ENCODE peak calls at places on chromosome 12, in ten cellular contexts. X is activated CD4-positive, alpha-beta memory T cell treated with anti-CD3 and anti-CD28 coated beads for 36 hours; Z is NCI-H1048; B is right cardiac atrium; H is HS-27A; V is Daoy; A is heart left ventricle; G is left cardiac atrium; M is GM04503; Y is T-helper 2 cell. T is an unnamed sample.

GRCh38 chr12:31603546-31604009 is 12.6 kb upstream of the DENND5B start:
- DNase-seq in A (no peak), M (no peak), B (no peak), X (no peak), V (no peak), G (no peak), Z (no peak), H (no peak), Y (no peak), T (no peak)

GRCh38 chr12:131592972-131593371 is 117.9 kb upstream of the SFSWAP start:
- DNase-seq in B (no peak), M (no peak), X (peak; percentile 72), V (peak; percentile 57), H (no peak), Y (no peak), A (no peak), Z (no peak), G (no peak), T (no peak)

GRCh38 chr12:59820594-59821011 is 224.8 kb downstream of the SLC16A7 start:
- DNase-seq in Z (no peak), V (no peak), Y (no peak), M (peak; percentile 90), X (no peak), A (no peak), H (no peak), G (no peak), B (no peak), T (no peak)

GRCh38 chr12:51887476-51888315 is at the start of gene ANKRD33:
- DNase-seq in V (no peak), H (no peak), Z (no peak), A (peak; percentile 38), G (peak; percentile 70), Y (no peak), M (no peak), B (peak; percentile 84), X (no peak), T (no peak)

GRCh38 chr12:104480012-104480411 is 23.3 kb downstream of the CHST11 start:
- DNase-seq in Z (no peak), M (no peak), A (no peak), X (no peak), G (no peak), H (no peak), Y (no peak), B (no peak), V (no peak), T (no peak)

GRCh38 chr12:110641512-110641911 is 27.6 kb downstream of the TCTN1 start:
- DNase-seq in V (peak; percentile 56), B (peak; percentile 78), H (no peak), Z (no peak), A (peak; percentile 75), G (peak; percentile 46), Y (no peak), M (no peak), X (no peak), T (no peak)

GRCh38 chr12:105107176-105107496 is 395 bp upstream of the WASHC4 start:
- DNase-seq in G (no peak), V (no peak), A (no peak), Y (no peak), B (no peak), X (no peak), M (no peak), H (no peak), Z (no peak), T (no peak)

GRCh38 chr12:65899289-65899688 is 75.0 kb downstream of the HMGA2 start:
- DNase-seq in G (no peak), B (no peak), H (no peak), A (no peak), M (no peak), Z (no peak), V (no peak), Y (no peak), X (no peak), T (no peak)

GRCh38 chr12:57630891-57631433 is 2.0 kb downstream of the B4GALNT1 start:
- DNase-seq in V (no peak), H (no peak), A (no peak), B (no peak), Y (no peak), M (no peak), G (no peak), Z (no peak), X (no peak), T (no peak)

GRCh38 chr12:107622005-107622404 is 63.6 kb upstream of the PWP1 start:
- DNase-seq in Z (no peak), M (no peak), B (no peak), X (no peak), Y (no peak), A (no peak), V (peak; percentile 61), G (no peak), H (no peak), T (no peak)